ENCODE peak calls at places on chromosomes 7 and 10, in four cellular contexts. One of them, this sample, is unnamed. For H3K4me1, the result is how much of the 10 kb centered on the place peaks cover.

GRCh38 chr10:74081192-74081803 is 69.3 kb downstream of the AP3M1 start:
- DNase-seq in cardiac muscle cell: peak
- DNase-seq in upper lobe of left lung: peak
- DNase-seq in stomach: peak
- DNase-seq in this sample: peak

GRCh38 chr7:151010307-151011096 is 13.8 kb downstream of the ATG9B start:
- DNase-seq in stomach: no peak
- DNase-seq in cardiac muscle cell: peak
- DNase-seq in upper lobe of left lung: peak
- DNase-seq in this sample: peak

GRCh38 chr10:35545079-35545657 is 60.0 kb upstream of the GJD4 start:
- DNase-seq in stomach: no peak
- DNase-seq in cardiac muscle cell: no peak
- DNase-seq in upper lobe of left lung: no peak
- DNase-seq in this sample: no peak

GRCh38 chr10:103241262-103242011 is 4.2 kb upstream of the RPEL1 start:
- DNase-seq in cardiac muscle cell: no peak
- DNase-seq in upper lobe of left lung: peak
- DNase-seq in stomach: peak
- DNase-seq in this sample: no peak

GRCh38 chr10:84525120-84525806 is 196.9 kb downstream of the CCSER2 start:
- DNase-seq in cardiac muscle cell: no peak
- DNase-seq in stomach: no peak
- DNase-seq in upper lobe of left lung: no peak
- DNase-seq in this sample: no peak

GRCh38 chr10:43943119-43943824 is 294.6 kb upstream of the ZNF32 start:
- DNase-seq in upper lobe of left lung: no peak
- DNase-seq in cardiac muscle cell: no peak
- DNase-seq in stomach: peak
- DNase-seq in this sample: peak

GRCh38 chr7:43954524-43955228 is 28.4 kb downstream of the UBE2D4 start:
- DNase-seq in upper lobe of left lung: no peak
- DNase-seq in cardiac muscle cell: peak
- DNase-seq in stomach: peak
- DNase-seq in this sample: no peak

GRCh38 chr10:132033632-132034031 is 32.1 kb upstream of the JAKMIP3 start:
- DNase-seq in cardiac muscle cell: no peak
- DNase-seq in upper lobe of left lung: no peak
- DNase-seq in stomach: no peak
- DNase-seq in this sample: no peak

GRCh38 chr7:106535234-106536026 is 125.5 kb downstream of the CCDC71L start:
- DNase-seq in upper lobe of left lung: no peak
- DNase-seq in stomach: no peak
- DNase-seq in cardiac muscle cell: no peak
- DNase-seq in this sample: no peak

GRCh38 chr10:118362103-118362502 is 20.0 kb upstream of the FAM204A start:
- DNase-seq in cardiac muscle cell: no peak
- DNase-seq in stomach: no peak
- DNase-seq in upper lobe of left lung: no peak
- DNase-seq in this sample: no peak

GRCh38 chr10:34868589-34868988 is 53.5 kb upstream of the PARD3 start:
- DNase-seq in stomach: no peak
- DNase-seq in upper lobe of left lung: no peak
- DNase-seq in cardiac muscle cell: no peak
- DNase-seq in this sample: no peak

GRCh38 chr10:49844775-49845561 is 82.8 kb upstream of the OGDHL start:
- DNase-seq in upper lobe of left lung: no peak
- DNase-seq in stomach: no peak
- DNase-seq in cardiac muscle cell: peak
- DNase-seq in this sample: no peak

GRCh38 chr10:66318761-66319160 is 607.1 kb upstream of the LRRTM3 start:
- DNase-seq in cardiac muscle cell: no peak
- DNase-seq in upper lobe of left lung: no peak
- DNase-seq in stomach: no peak
- DNase-seq in this sample: no peak

GRCh38 chr10:93080350-93081046 is 6.8 kb downstream of the CYP26A1 start:
- DNase-seq in stomach: peak
- DNase-seq in upper lobe of left lung: peak
- DNase-seq in cardiac muscle cell: peak
- DNase-seq in this sample: peak

GRCh38 chr7:90383422-90383821 is 19.8 kb upstream of the CLDN12 start:
- DNase-seq in stomach: no peak
- DNase-seq in upper lobe of left lung: no peak
- DNase-seq in cardiac muscle cell: peak
- DNase-seq in this sample: no peak

GRCh38 chr7:47581821-47582747 is at the start of gene TNS3:
- DNase-seq in stomach: peak
- DNase-seq in upper lobe of left lung: peak
- DNase-seq in cardiac muscle cell: peak
- DNase-seq in this sample: no peak

GRCh38 chr7:158891922-158892321 is 35.6 kb downstream of the DYNC2I1 start:
- DNase-seq in upper lobe of left lung: no peak
- DNase-seq in cardiac muscle cell: no peak
- DNase-seq in stomach: no peak
- DNase-seq in this sample: no peak

GRCh38 chr10:77201135-77202111 is 436.2 kb downstream of the KCNMA1 start:
- DNase-seq in cardiac muscle cell: peak
- DNase-seq in upper lobe of left lung: no peak
- DNase-seq in stomach: no peak
- DNase-seq in this sample: no peak

GRCh38 chr7:26815452-26815851 is 48.9 kb downstream of the SKAP2 start:
- DNase-seq in cardiac muscle cell: no peak
- DNase-seq in upper lobe of left lung: no peak
- DNase-seq in stomach: no peak
- DNase-seq in this sample: no peak

GRCh38 chr7:50667338-50667737 is 102.1 kb upstream of the DDC start:
- DNase-seq in upper lobe of left lung: peak
- DNase-seq in cardiac muscle cell: peak
- DNase-seq in stomach: peak
- DNase-seq in this sample: no peak

GRCh38 chr10:100982916-100983830 is 4.1 kb downstream of the MRPL43 start:
- DNase-seq in upper lobe of left lung: no peak
- DNase-seq in stomach: peak
- DNase-seq in cardiac muscle cell: no peak
- DNase-seq in this sample: no peak

GRCh38 chr10:46239999-46240683 is 46.7 kb upstream of the ANTXRL start:
- DNase-seq in cardiac muscle cell: no peak
- DNase-seq in upper lobe of left lung: no peak
- DNase-seq in stomach: peak
- DNase-seq in this sample: peak

GRCh38 chr7:32163911-32164310 is 93.7 kb upstream of the PDE1C start:
- DNase-seq in cardiac muscle cell: peak
- DNase-seq in upper lobe of left lung: no peak
- DNase-seq in stomach: no peak
- DNase-seq in this sample: no peak

GRCh38 chr7:142188159-142188558 is 69.7 kb downstream of the PRSS58 start:
- DNase-seq in upper lobe of left lung: no peak
- DNase-seq in stomach: no peak
- DNase-seq in cardiac muscle cell: no peak
- DNase-seq in this sample: no peak

GRCh38 chr10:20302033-20302432 is 485.8 kb downstream of the PLXDC2 start:
- DNase-seq in stomach: no peak
- DNase-seq in upper lobe of left lung: no peak
- DNase-seq in cardiac muscle cell: no peak
- DNase-seq in this sample: no peak

GRCh38 chr10:113524120-113524519 is 28.7 kb upstream of the HABP2 start:
- DNase-seq in stomach: no peak
- DNase-seq in cardiac muscle cell: no peak
- DNase-seq in upper lobe of left lung: peak
- DNase-seq in this sample: no peak

GRCh38 chr10:71747808-71748523 is 25.4 kb downstream of the VSIR start:
- DNase-seq in cardiac muscle cell: no peak
- DNase-seq in upper lobe of left lung: peak
- DNase-seq in stomach: no peak
- DNase-seq in this sample: no peak

GRCh38 chr10:71750124-71750841 is 23.0 kb downstream of the VSIR start:
- DNase-seq in stomach: no peak
- DNase-seq in cardiac muscle cell: no peak
- DNase-seq in upper lobe of left lung: peak
- DNase-seq in this sample: no peak

GRCh38 chr10:71747039-71747807 is 26.1 kb downstream of the VSIR start:
- DNase-seq in stomach: no peak
- DNase-seq in cardiac muscle cell: no peak
- DNase-seq in upper lobe of left lung: no peak
- DNase-seq in this sample: no peak

GRCh38 chr10:71749396-71749795 is 23.9 kb downstream of the VSIR start:
- DNase-seq in cardiac muscle cell: no peak
- DNase-seq in upper lobe of left lung: no peak
- DNase-seq in stomach: no peak
- DNase-seq in this sample: no peak

GRCh38 chr10:71748671-71749191 is 24.6 kb downstream of the VSIR start:
- DNase-seq in cardiac muscle cell: peak
- DNase-seq in stomach: peak
- DNase-seq in upper lobe of left lung: peak
- DNase-seq in this sample: peak
- H3K4me1 ChIP-seq in cardiac muscle cell: under half
- H3K4me1 ChIP-seq in stomach: half or more
- H3K4me1 ChIP-seq in upper lobe of left lung: half or more
- H3K4me1 ChIP-seq in this sample: half or more

DNA sequence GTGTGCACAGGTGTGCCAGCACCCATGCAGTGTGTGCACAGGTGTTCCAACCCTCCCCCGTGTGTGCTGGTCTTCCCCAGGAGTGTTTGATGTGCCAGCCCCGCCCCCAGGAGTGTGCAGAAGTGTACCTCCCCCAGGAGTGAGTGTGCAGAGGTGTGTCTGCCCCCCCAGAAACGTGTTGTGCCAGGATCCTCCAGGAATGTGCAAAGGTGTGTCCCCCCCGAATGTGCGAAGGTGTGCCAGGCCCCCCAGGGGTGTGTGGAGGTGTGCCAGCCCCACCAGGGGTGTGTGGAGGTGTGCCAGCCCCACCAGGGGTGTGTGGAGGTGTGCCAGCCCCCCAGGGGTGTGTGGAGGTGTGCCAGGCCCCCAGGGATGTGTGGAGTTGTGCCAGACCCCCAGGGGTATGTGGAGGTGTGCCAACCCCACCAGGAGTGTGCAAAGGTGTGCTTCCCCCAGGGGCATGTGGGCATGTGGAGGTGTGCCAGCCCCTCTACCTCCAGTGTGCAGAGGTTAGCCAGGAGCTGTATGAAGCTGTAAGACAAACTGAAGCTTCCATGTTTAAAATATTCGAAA is 33.2 kb downstream of the CHST15 start:
- DNase-seq in stomach: no peak
- DNase-seq in cardiac muscle cell: no peak
- DNase-seq in upper lobe of left lung: no peak
- DNase-seq in this sample: no peak
- H3K4me1 ChIP-seq in stomach: half or more
- H3K4me1 ChIP-seq in cardiac muscle cell: under half
- H3K4me1 ChIP-seq in upper lobe of left lung: under half
- H3K4me1 ChIP-seq in this sample: under half

GRCh38 chr10:13268841-13269240 is 31.0 kb downstream of the PHYH start:
- DNase-seq in upper lobe of left lung: no peak
- DNase-seq in cardiac muscle cell: peak
- DNase-seq in stomach: no peak
- DNase-seq in this sample: no peak

GRCh38 chr10:13270877-13271551 is 28.9 kb downstream of the PHYH start:
- DNase-seq in stomach: no peak
- DNase-seq in upper lobe of left lung: no peak
- DNase-seq in cardiac muscle cell: peak
- DNase-seq in this sample: no peak

GRCh38 chr10:13271552-13272163 is 28.2 kb downstream of the PHYH start:
- DNase-seq in stomach: peak
- DNase-seq in upper lobe of left lung: peak
- DNase-seq in cardiac muscle cell: peak
- DNase-seq in this sample: peak

GRCh38 chr10:13268310-13268709 is 31.6 kb downstream of the PHYH start:
- DNase-seq in upper lobe of left lung: no peak
- DNase-seq in cardiac muscle cell: no peak
- DNase-seq in stomach: no peak
- DNase-seq in this sample: no peak

GRCh38 chr10:13272164-13272571 is 27.7 kb downstream of the PHYH start:
- DNase-seq in cardiac muscle cell: peak
- DNase-seq in upper lobe of left lung: peak
- DNase-seq in stomach: no peak
- DNase-seq in this sample: no peak
- H3K4me1 ChIP-seq in cardiac muscle cell: under half
- H3K4me1 ChIP-seq in upper lobe of left lung: under half
- H3K4me1 ChIP-seq in stomach: under half
- H3K4me1 ChIP-seq in this sample: under half

GRCh38 chr7:16652888-16653287 is 6.9 kb downstream of the BZW2 start:
- DNase-seq in upper lobe of left lung: peak
- DNase-seq in cardiac muscle cell: no peak
- DNase-seq in stomach: peak
- DNase-seq in this sample: no peak
- H3K4me1 ChIP-seq in upper lobe of left lung: under half
- H3K4me1 ChIP-seq in cardiac muscle cell: half or more
- H3K4me1 ChIP-seq in stomach: under half
- H3K4me1 ChIP-seq in this sample: under half

GRCh38 chr7:98097042-98097645 is 9.5 kb upstream of the LMTK2 start:
- DNase-seq in upper lobe of left lung: no peak
- DNase-seq in cardiac muscle cell: no peak
- DNase-seq in stomach: no peak
- DNase-seq in this sample: no peak
- H3K4me1 ChIP-seq in upper lobe of left lung: under half
- H3K4me1 ChIP-seq in cardiac muscle cell: under half
- H3K4me1 ChIP-seq in stomach: under half
- H3K4me1 ChIP-seq in this sample: under half

GRCh38 chr10:124086787-124087671 is 6.4 kb downstream of the CHST15 start:
- DNase-seq in cardiac muscle cell: no peak
- DNase-seq in upper lobe of left lung: no peak
- DNase-seq in stomach: no peak
- DNase-seq in this sample: no peak

GRCh38 chr10:124087672-124088634 is 5.4 kb downstream of the CHST15 start:
- DNase-seq in cardiac muscle cell: no peak
- DNase-seq in upper lobe of left lung: peak
- DNase-seq in stomach: peak
- DNase-seq in this sample: no peak

GRCh38 chr10:124089859-124090258 is 3.5 kb downstream of the CHST15 start:
- DNase-seq in stomach: no peak
- DNase-seq in cardiac muscle cell: no peak
- DNase-seq in upper lobe of left lung: no peak
- DNase-seq in this sample: no peak

GRCh38 chr10:124090630-124091209 is 2.7 kb downstream of the CHST15 start:
- DNase-seq in cardiac muscle cell: no peak
- DNase-seq in upper lobe of left lung: peak
- DNase-seq in stomach: peak
- DNase-seq in this sample: no peak

DNA sequence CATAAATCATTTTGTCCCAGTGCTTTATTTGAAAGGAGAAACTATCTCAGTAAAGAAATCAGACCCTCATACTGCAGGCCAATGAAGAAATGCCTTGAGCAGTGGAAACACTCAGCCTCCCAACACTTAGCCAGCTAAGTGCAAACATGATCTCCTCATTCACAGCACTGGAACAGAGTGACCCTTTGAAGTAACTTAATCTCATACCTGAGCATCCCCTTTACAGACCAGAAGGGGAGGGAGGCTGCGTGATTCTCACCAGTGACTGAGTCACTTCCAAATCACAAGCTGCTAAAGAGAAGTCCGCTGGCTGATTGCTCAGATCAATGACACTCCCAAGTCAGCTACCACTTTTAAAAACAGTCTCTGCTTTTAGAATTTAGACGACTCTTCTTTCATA is 4.5 kb downstream of the CHST15 start:
- DNase-seq in upper lobe of left lung: no peak
- DNase-seq in stomach: no peak
- DNase-seq in cardiac muscle cell: no peak
- DNase-seq in this sample: no peak
- H3K4me1 ChIP-seq in upper lobe of left lung: half or more
- H3K4me1 ChIP-seq in stomach: half or more
- H3K4me1 ChIP-seq in cardiac muscle cell: under half
- H3K4me1 ChIP-seq in this sample: under half

This sample was measured in CD8-positive, alpha-beta T cell.